ENCODE peak calls at places on chromosomes 11 and 22, in six cellular contexts. I is neuronal stem cell, K is H9, D is H1, V is trophoblast cell, Q is mesenchymal stem cell. J is an unnamed sample.

GRCh38 chr11:14641801-14642200 is 1.8 kb upstream of the PDE3B start:
- DNase-seq in I (no peak), K (no peak), D (no peak), V (no peak), Q (no peak), J (no peak)

GRCh38 chr11:64638017-64638664 is 47.1 kb downstream of the SLC22A12 start:
- DNase-seq in I (no peak), K (peak; percentile 59), D (peak; percentile 75), V (no peak), Q (no peak), J (no peak)

GRCh38 chr11:125091247-125091876 is 20.1 kb downstream of the TMEM218 start:
- DNase-seq in I (peak; percentile 71), K (peak; percentile 68), D (no peak), V (peak; percentile 33), Q (peak; percentile 81), J (peak; percentile 77)

GRCh38 chr22:49724893-49725489 is 102.7 kb downstream of the BRD1 start:
- DNase-seq in I (peak; percentile 67), K (peak; percentile 83), D (peak; percentile 92), V (no peak), Q (peak; percentile 29), J (peak; percentile 20)

GRCh38 chr11:12725047-12725862 is 51.0 kb downstream of the TEAD1 start:
- DNase-seq in I (no peak), K (no peak), D (peak; percentile 13), V (peak; percentile 54), Q (peak; percentile 68), J (no peak)

GRCh38 chr11:86143429-86144030 is 74.6 kb upstream of the PICALM start:
- DNase-seq in I (no peak), K (no peak), D (no peak), V (no peak), Q (no peak), J (no peak)

GRCh38 chr11:106585061-106585460 is 433.2 kb downstream of the GUCY1A2 start:
- DNase-seq in I (peak; percentile 1), K (peak; percentile 59), D (no peak), V (no peak), Q (peak; percentile 58), J (peak; percentile 51)

GRCh38 chr11:60864856-60865513 is 2.4 kb upstream of the ZP1 start:
- DNase-seq in I (no peak), K (no peak), D (no peak), V (no peak), Q (no peak), J (no peak)

GRCh38 chr22:20009582-20010306 is 6.9 kb downstream of the ARVCF start:
- DNase-seq in I (no peak), K (no peak), D (no peak), V (no peak), Q (no peak), J (no peak)

GRCh38 chr11:4025957-4026324 is 68.7 kb upstream of the RRM1 start:
- DNase-seq in I (no peak), K (no peak), D (no peak), V (no peak), Q (peak; percentile 42), J (peak; percentile 10)

GRCh38 chr11:65793144-65793581 is 6.3 kb downstream of the OVOL1 start:
- DNase-seq in I (no peak), K (no peak), D (no peak), V (no peak), Q (no peak), J (no peak)

GRCh38 chr11:120649316-120649715 is 137.8 kb downstream of the GRIK4 start:
- DNase-seq in I (no peak), K (no peak), D (no peak), V (no peak), Q (no peak), J (no peak)

GRCh38 chr11:61679893-61680621 is at the start of gene DAGLA:
- DNase-seq in I (peak; percentile 81), K (peak; percentile 62), D (peak; percentile 90), V (no peak), Q (peak; percentile 38), J (peak; percentile 43)

DNA sequence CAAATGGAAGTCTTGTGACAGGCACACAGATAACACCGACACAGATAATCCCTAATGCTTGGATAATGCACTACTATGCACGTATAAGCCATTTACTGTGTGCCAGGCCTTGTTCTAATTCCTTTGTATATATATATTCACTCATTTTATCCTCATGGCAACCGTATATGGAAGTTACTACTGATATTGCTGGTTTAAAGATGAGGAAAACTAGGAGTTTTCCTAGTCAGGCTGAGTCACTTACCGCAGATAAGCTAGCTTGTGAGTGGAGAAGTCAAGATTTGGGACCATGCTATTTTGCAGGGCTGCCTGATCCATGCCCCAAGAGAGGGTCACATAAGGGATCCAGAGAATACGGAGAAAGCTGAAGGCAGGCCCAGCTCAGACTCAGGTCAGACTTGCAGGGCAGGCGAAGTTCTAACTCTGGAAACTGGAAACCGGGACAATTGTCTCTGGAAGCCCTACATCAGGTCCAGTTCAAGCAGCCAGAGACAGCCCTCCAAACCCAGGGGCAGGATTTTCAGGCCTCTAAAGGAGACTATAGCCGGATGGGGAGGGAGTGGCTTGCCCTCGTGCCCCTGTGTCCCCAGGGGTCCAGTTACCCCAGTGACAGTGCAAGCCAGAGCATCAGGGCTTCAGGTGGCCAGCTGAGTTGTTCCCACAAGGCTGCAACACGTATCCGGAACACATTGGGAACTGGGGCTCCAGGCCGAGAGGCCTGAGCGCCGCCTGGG is 534.8 kb downstream of the INSC start:
- DNase-seq in I (no peak), K (no peak), D (no peak), V (no peak), Q (peak; percentile 73), J (peak; percentile 39)
- H3K14ac ChIP-seq in I (peak overlapping the region; percentile 91), K (no peak overlapping the region), D (no peak overlapping the region), V (no peak overlapping the region), Q (no peak overlapping the region), J (peak overlapping the region; percentile 90)

GRCh38 chr11:19173964-19174638 is 27.7 kb downstream of the CSRP3 start:
- DNase-seq in I (no peak), K (no peak), D (no peak), V (no peak), Q (no peak), J (no peak)
- H3K14ac ChIP-seq in I (no peak overlapping the region), K (no peak overlapping the region), D (no peak overlapping the region), V (no peak overlapping the region), Q (no peak overlapping the region), J (no peak overlapping the region)

GRCh38 chr11:32991898-32992297 is 23.8 kb upstream of the DEPDC7 start:
- DNase-seq in I (no peak), K (no peak), D (no peak), V (no peak), Q (no peak), J (no peak)
- H3K14ac ChIP-seq in I (no peak overlapping the region), K (no peak overlapping the region), D (no peak overlapping the region), V (no peak overlapping the region), Q (no peak overlapping the region), J (no peak overlapping the region)

GRCh38 chr11:33237039-33237597 is 20.1 kb upstream of the HIPK3 start:
- DNase-seq in I (no peak), K (no peak), D (no peak), V (no peak), Q (no peak), J (no peak)

DNA sequence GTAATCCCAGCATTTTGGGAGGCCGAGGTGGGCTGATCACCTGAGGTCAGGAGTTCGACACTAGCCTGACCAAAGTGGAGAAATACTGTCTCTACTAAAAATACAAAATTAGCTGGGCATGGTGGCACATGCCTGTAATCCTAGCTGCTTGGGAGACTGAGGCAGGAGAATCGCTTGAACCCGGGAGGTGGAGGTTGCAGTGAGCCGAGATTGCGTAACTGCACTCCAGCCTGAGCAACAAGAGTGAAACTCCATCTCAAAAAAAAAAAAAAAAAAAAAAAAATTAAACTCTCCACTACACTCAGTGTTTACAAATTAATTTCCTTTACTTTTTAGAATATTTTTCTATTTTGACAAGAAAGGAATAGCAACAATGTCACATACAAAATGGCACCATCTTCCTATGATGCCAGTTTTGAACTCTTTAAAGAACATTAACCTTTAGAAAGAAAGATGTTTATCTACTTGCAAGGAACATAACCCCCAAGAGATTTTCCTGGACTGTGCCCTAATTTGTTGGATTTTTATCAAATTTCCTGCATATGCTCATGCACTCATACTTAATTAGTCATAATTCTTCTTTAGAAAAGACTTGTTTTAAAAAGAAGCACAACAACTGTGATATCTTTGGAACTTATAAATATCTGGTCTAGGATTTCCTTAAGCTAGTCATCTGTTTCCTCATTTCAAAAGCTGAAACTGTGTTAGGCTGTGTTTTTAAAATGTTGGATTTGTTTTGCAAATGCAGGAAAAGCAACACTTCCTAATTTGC is 22.6 kb upstream of the HIPK3 start:
- DNase-seq in I (no peak), K (no peak), D (no peak), V (no peak), Q (no peak), J (peak; percentile 3)
- H3K14ac ChIP-seq in I (no peak overlapping the region), K (no peak overlapping the region), D (no peak overlapping the region), V (no peak overlapping the region), Q (no peak overlapping the region), J (no peak overlapping the region)

DNA sequence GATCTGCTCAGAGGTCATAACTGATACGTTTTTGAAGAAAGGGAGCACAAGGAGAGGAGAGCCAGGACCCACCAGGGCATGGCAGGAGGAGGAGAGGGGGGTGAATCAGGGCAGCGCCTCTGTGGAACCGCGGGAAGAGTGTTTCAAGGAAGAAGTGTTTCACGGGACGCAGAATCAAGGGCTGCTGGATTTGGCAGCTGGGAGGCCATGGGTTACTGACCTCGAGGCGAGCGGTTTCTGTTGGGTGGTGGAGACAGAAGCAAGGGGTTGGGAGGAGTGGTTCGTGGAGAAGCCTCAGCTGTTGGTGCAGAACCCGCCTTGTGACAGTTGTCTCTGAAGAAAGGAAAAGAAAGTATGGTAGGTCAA is 13.1 kb downstream of the VPS26B start:
- DNase-seq in I (no peak), K (no peak), D (no peak), V (no peak), Q (no peak), J (no peak)
- H3K14ac ChIP-seq in I (no peak overlapping the region), K (no peak overlapping the region), D (no peak overlapping the region), V (no peak overlapping the region), Q (no peak overlapping the region), J (no peak overlapping the region)

GRCh38 chr11:96481204-96481603 is 91.4 kb downstream of the JRKL start:
- DNase-seq in I (no peak), K (no peak), D (no peak), V (no peak), Q (peak; percentile 18), J (no peak)
- H3K14ac ChIP-seq in I (no peak overlapping the region), K (no peak overlapping the region), D (no peak overlapping the region), V (no peak overlapping the region), Q (no peak overlapping the region), J (no peak overlapping the region)

GRCh38 chr22:46407748-46408147 is 72.2 kb downstream of the TRMU start:
- DNase-seq in I (no peak), K (no peak), D (no peak), V (no peak), Q (no peak), J (no peak)
- H3K14ac ChIP-seq in I (no peak overlapping the region), K (no peak overlapping the region), D (no peak overlapping the region), V (no peak overlapping the region), Q (no peak overlapping the region), J (no peak overlapping the region)